ENCODE peak calls at places on chromosomes 5 and 9, in six cellular contexts. R, C, W, Z, D and J are unnamed samples.

GRCh38 chr9:129493002-129493713 is 127.7 kb downstream of the C9orf50 start:
- DNase-seq in R (no peak), C (no peak), W (no peak), Z (no peak), D (no peak), J (no peak)

GRCh38 chr5:116011046-116011445 is 21.2 kb upstream of the ARL14EPL start:
- DNase-seq in R (no peak), C (peak), W (no peak), Z (no peak), D (no peak), J (no peak)

GRCh38 chr9:89536145-89536574 is 38.2 kb upstream of the SEMA4D start:
- DNase-seq in R (no peak), C (no peak), W (no peak), Z (no peak), D (no peak), J (peak)

GRCh38 chr5:127425868-127426267 is 91.6 kb upstream of the PRRC1 start:
- DNase-seq in R (no peak), C (no peak), W (no peak), Z (no peak), D (no peak), J (no peak)

GRCh38 chr5:143134269-143134668 is 269.2 kb downstream of the NR3C1 start:
- DNase-seq in R (no peak), C (peak), W (no peak), Z (peak), D (no peak), J (no peak)

GRCh38 chr5:111781200-111781599 is 24.2 kb upstream of the NREP start:
- DNase-seq in R (no peak), C (peak), W (no peak), Z (no peak), D (no peak), J (no peak)

GRCh38 chr5:154311362-154311761 is 120.8 kb downstream of the GALNT10 start:
- DNase-seq in R (no peak), C (no peak), W (no peak), Z (peak), D (no peak), J (peak)

GRCh38 chr5:148697177-148697820 is 43.0 kb upstream of the HTR4 start:
- DNase-seq in R (peak), C (peak), W (no peak), Z (no peak), D (no peak), J (no peak)

GRCh38 chr5:72721844-72722243 is 94.6 kb upstream of the TNPO1 start:
- DNase-seq in R (no peak), C (no peak), W (no peak), Z (no peak), D (no peak), J (no peak)

GRCh38 chr9:21579209-21579608 is 97.1 kb upstream of the IFNE start:
- DNase-seq in R (no peak), C (peak), W (no peak), Z (peak), D (no peak), J (peak)

GRCh38 chr5:141835928-141836667 is 42.1 kb downstream of the PCDH1 start:
- DNase-seq in R (no peak), C (peak), W (no peak), Z (no peak), D (no peak), J (no peak)